ENCODE peak calls at places on chromosomes 3 and 15, in five cellular contexts. O is HepG2, J is H1, R is K562, H is GM12878. F is an unnamed sample.

GRCh38 chr3:66153961-66154923 is 66.6 kb upstream of the SLC25A26 start:
- DNase-seq in O (no peak), J (no peak), R (no peak), H (no peak), F (peak)

GRCh38 chr3:197807969-197808587 is 17.0 kb downstream of the LRCH3 start:
- DNase-seq in O (no peak), J (no peak), R (no peak), H (no peak), F (no peak)

GRCh38 chr3:48030188-48030587 is 14.0 kb upstream of the MAP4 start:
- DNase-seq in O (no peak), J (no peak), R (no peak), H (no peak), F (no peak)

GRCh38 chr3:197820550-197821335 is 29.7 kb downstream of the LRCH3 start:
- DNase-seq in O (peak), J (no peak), R (no peak), H (no peak), F (no peak)

GRCh38 chr3:105606052-105606451 is 239.3 kb downstream of the ALCAM start:
- DNase-seq in O (no peak), J (no peak), R (no peak), H (no peak), F (no peak)

GRCh38 chr3:13119471-13120220 is 46.4 kb upstream of the IQSEC1 start:
- DNase-seq in O (no peak), J (no peak), R (no peak), H (no peak), F (no peak)

GRCh38 chr3:192229866-192230265 is 497.5 kb downstream of the FGF12 start:
- DNase-seq in O (no peak), J (no peak), R (no peak), H (no peak), F (no peak)

GRCh38 chr3:114221165-114221880 is 16.1 kb downstream of the ZNF80 start:
- DNase-seq in O (no peak), J (no peak), R (no peak), H (no peak), F (no peak)

GRCh38 chr15:88904808-88905327 is 8.3 kb downstream of the MFGE8 start:
- DNase-seq in O (peak), J (peak), R (peak), H (peak), F (peak)

GRCh38 chr15:33094336-33094735 is 100.2 kb downstream of the FMN1 start:
- DNase-seq in O (no peak), J (no peak), R (no peak), H (no peak), F (no peak)

GRCh38 chr15:65355173-65355982 is 22.4 kb downstream of the IGDCC3 start:
- DNase-seq in O (peak), J (peak), R (peak), H (no peak), F (peak)

GRCh38 chr15:85316244-85316934 is 64.0 kb upstream of the AKAP13 start:
- DNase-seq in O (peak), J (peak), R (no peak), H (no peak), F (no peak)

GRCh38 chr3:154422694-154423093 is 7.3 kb downstream of the GPR149 start:
- DNase-seq in O (no peak), J (no peak), R (no peak), H (no peak), F (no peak)

GRCh38 chr3:169283902-169284451 is 379.5 kb downstream of the MECOM start:
- DNase-seq in O (no peak), J (no peak), R (no peak), H (no peak), F (no peak)

GRCh38 chr3:53844262-53845102 is 1.7 kb downstream of the CHDH start:
- DNase-seq in O (peak), J (no peak), R (no peak), H (no peak), F (no peak)

GRCh38 chr3:171876651-171877272 is 33.6 kb downstream of the TMEM212 start:
- DNase-seq in O (no peak), J (no peak), R (no peak), H (no peak), F (no peak)

GRCh38 chr3:27224197-27224596 is 145.0 kb downstream of the NEK10 start:
- DNase-seq in O (no peak), J (no peak), R (no peak), H (no peak), F (no peak)

GRCh38 chr3:37668831-37669610 is 192.7 kb upstream of the CTDSPL start:
- DNase-seq in O (no peak), J (no peak), R (no peak), H (no peak), F (peak)

GRCh38 chr3:81742581-81742980 is 18.9 kb downstream of the GBE1 start:
- DNase-seq in O (no peak), J (no peak), R (no peak), H (no peak), F (no peak)

GRCh38 chr3:52798978-52799476 is 4.4 kb downstream of the ITIH3 start:
- DNase-seq in O (peak), J (peak), R (peak), H (no peak), F (peak)

GRCh38 chr3:157113832-157114505 is 46.0 kb downstream of the CCNL1 start:
- DNase-seq in O (no peak), J (no peak), R (no peak), H (no peak), F (no peak)

GRCh38 chr15:71780349-71780976 is 29.9 kb upstream of the NR2E3 start:
- DNase-seq in O (peak), J (no peak), R (peak), H (peak), F (peak)

GRCh38 chr15:52417957-52418356 is 110.7 kb downstream of the MYO5A start:
- DNase-seq in O (no peak), J (no peak), R (no peak), H (no peak), F (no peak)

GRCh38 chr3:132285620-132285945 is 31.6 kb upstream of the ACP3 start:
- DNase-seq in O (no peak), J (no peak), R (no peak), H (no peak), F (no peak)

GRCh38 chr3:51500632-51501131 is 867 bp upstream of the DCAF1 start:
- DNase-seq in O (no peak), J (no peak), R (no peak), H (no peak), F (no peak)

GRCh38 chr15:65087873-65088642 is 11.5 kb downstream of the KBTBD13 start:
- DNase-seq in O (no peak), J (no peak), R (no peak), H (no peak), F (no peak)

GRCh38 chr3:160023476-160023875 is 34.8 kb downstream of the IL12A start:
- DNase-seq in O (no peak), J (no peak), R (no peak), H (no peak), F (no peak)

GRCh38 chr3:67578416-67578815 is 76.0 kb downstream of the SUCLG2 start:
- DNase-seq in O (no peak), J (no peak), R (no peak), H (no peak), F (no peak)

GRCh38 chr15:85414037-85414436 is 33.6 kb downstream of the AKAP13 start:
- DNase-seq in O (no peak), J (no peak), R (no peak), H (no peak), F (no peak)

GRCh38 chr3:99131876-99132275 is 230.4 kb upstream of the DCBLD2 start:
- DNase-seq in O (no peak), J (no peak), R (no peak), H (no peak), F (no peak)

GRCh38 chr15:69656271-69657030 is 203.8 kb downstream of the RPLP1 start:
- DNase-seq in O (no peak), J (peak), R (no peak), H (no peak), F (no peak)

GRCh38 chr3:197216169-197216860 is 82.1 kb downstream of the DLG1 start:
- DNase-seq in O (no peak), J (no peak), R (no peak), H (no peak), F (no peak)

DNA sequence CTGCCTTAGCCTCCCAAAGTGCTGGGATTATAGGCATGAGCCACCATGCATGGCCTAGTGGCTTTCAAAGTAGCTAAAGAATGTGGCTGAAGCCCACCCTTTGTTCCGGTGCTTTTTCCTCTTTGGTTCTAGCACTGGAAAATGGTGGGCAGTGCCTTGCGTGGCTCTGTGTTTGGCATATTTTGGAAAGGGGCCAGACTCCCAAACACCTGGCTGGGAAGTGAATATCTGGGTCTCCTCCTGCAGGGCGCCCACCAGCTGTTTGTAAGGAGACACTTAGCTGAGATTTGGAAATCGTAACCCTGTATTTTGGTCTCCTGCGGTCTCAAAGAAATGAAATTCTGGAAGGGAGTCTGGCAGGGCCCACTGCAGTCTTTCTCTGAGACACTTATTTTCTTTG is 336.4 kb downstream of the IL20RB start:
- DNase-seq in O (no peak), J (no peak), R (no peak), H (no peak), F (no peak)
- H2AFZ ChIP-seq in O (no peak), J (peak), R (no peak), H (no peak), F (no peak)

DNA sequence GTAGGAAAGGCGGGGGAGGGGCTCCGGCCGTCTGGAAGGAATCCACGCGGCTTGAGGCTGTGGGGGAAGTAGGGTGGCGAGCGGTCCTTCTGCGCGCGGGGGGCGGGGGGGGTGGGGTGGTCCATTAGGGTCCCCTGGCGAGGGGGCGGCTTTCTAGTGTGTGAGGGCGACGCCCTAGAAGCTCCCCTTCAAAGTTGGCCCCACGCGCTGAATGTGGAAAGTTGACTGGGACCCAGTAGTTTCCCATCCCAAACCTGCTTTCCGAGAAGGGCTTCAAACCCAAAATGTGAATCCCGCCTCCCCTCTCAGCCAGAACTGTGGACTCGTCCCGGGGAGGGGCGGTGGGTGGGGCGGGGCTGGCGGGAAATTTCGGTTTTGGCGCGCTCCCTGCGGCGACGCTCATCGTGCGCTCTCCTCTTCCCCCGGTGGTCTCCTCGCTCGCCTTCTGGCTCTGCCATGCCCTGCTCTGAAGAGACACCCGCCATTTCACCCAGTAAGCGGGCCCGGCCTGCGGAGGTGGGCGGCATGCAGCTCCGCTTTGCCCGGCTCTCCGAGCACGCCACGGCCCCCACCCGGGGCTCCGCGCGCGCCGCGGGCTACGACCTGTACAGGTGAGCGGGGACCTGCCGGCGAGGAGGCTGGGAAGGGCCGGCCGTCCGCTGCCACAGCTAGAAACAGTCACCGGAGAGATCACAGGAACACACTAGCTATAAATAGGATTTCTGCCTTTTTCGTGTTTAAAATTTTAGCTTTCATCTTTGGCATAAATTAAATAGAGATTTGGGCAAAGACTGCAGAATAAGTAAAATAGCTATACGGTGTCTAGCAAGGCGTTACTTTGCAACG is 790 bp downstream of the DUT start:
- DNase-seq in O (peak), J (peak), R (peak), H (no peak), F (peak)
- TF ChIP-seq RFX5 in O (no peak), J (no peak), R (no peak), H (no peak), F (no peak)

GRCh38 chr3:121629601-121630000 is 31.1 kb downstream of the HCLS1 start:
- DNase-seq in O (no peak), J (no peak), R (no peak), H (no peak), F (no peak)
- TF ChIP-seq POLR2AphosphoS5 in O (no peak), J (no peak), R (no peak), H (no peak), F (no peak)

DNA sequence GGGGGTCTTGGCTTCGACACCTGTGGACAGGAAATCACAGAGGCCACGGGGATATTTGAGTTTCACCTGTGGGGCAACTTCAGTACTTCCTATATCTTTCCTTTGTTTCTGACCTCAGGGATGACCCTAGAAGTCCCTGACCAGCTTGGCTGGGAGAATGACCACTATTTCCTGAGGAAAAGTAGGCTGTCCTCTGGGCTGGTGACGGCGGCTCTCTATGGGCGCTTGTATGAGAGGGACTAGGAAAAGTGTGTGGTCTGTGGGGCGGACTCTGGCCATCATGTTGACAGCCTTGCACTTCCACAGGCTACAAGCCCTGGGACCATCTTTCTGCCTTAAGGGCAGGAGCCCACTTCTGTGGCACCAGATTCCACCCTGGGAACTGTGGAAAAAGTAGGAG is 43.7 kb downstream of the BTD start:
- DNase-seq in O (no peak), J (no peak), R (no peak), H (no peak), F (no peak)
- H2AFZ ChIP-seq in O (no peak), J (no peak), R (no peak), H (no peak), F (peak)

GRCh38 chr3:43932921-43933320 is 242.2 kb downstream of the ABHD5 start:
- DNase-seq in O (no peak), J (no peak), R (no peak), H (no peak), F (peak)
- TF ChIP-seq RFX5 in O (no peak), J (no peak), R (no peak), H (no peak), F (no peak)

F was measured in SK-N-SH.